ENCODE peak calls at places on chromosomes 5 and 9, in six cellular contexts. O is fibroblast of the conjunctiva; K is cardiac fibroblast; D is Daoy; G is activated CD4-positive, alpha-beta T cell treated with anti-CD3 and anti-CD28 coated beads, Interleukin-2, amount 50 U/mL, for 1 hour; Q is ELF-1. R is an unnamed sample.

GRCh38 chr5:72569423-72569939 is 62.3 kb upstream of the ZNF366 start:
- DNase-seq in O (no peak), K (no peak), D (no peak), G (no peak), Q (no peak), R (no peak)

GRCh38 chr5:38783011-38783551 is 62.7 kb upstream of the OSMR start:
- DNase-seq in O (peak; percentile 99), K (peak; percentile 96), D (peak; percentile 90), G (no peak), Q (no peak), R (no peak)

GRCh38 chr9:96660693-96661248 is 5.7 kb upstream of the PRXL2C start:
- DNase-seq in O (no peak), K (no peak), D (no peak), G (no peak), Q (no peak), R (no peak)

GRCh38 chr9:122340161-122340560 is 30.7 kb upstream of the PTGS1 start:
- DNase-seq in O (no peak), K (no peak), D (no peak), G (no peak), Q (no peak), R (no peak)

GRCh38 chr5:78467744-78468357 is 107.4 kb downstream of the SCAMP1 start:
- DNase-seq in O (peak; percentile 59), K (peak; percentile 81), D (peak; percentile 20), G (no peak), Q (no peak), R (no peak)

GRCh38 chr9:6557883-6558282 is 87.6 kb downstream of the GLDC start:
- DNase-seq in O (no peak), K (no peak), D (peak; percentile 28), G (no peak), Q (no peak), R (no peak)

GRCh38 chr5:125657936-125658335 is 765.3 kb upstream of the GRAMD2B start:
- DNase-seq in O (no peak), K (no peak), D (no peak), G (no peak), Q (no peak), R (no peak)

GRCh38 chr9:134381671-134382505 is 55.6 kb downstream of the RXRA start:
- DNase-seq in O (no peak), K (no peak), D (peak; percentile 63), G (peak; percentile 33), Q (no peak), R (peak; percentile 45)

GRCh38 chr5:116864157-116864837 is 289.7 kb upstream of the SEMA6A start:
- DNase-seq in O (no peak), K (no peak), D (no peak), G (no peak), Q (peak; percentile 97), R (no peak)

GRCh38 chr5:17808566-17808965 is 174.3 kb downstream of the TAF11L14 start:
- DNase-seq in O (no peak), K (no peak), D (no peak), G (no peak), Q (no peak), R (no peak)